ENCODE peak calls at places on chromosomes 12 and 14, in eight cellular contexts. D, T, F, M, V, O, K and J are unnamed samples.

GRCh38 chr14:45526715-45527549 is 273.9 kb upstream of the MIS18BP1 start:
- DNase-seq in D (no peak), T (peak), F (peak), M (no peak), V (no peak), O (peak), K (peak), J (peak)

GRCh38 chr12:89181271-89181920 is 170.9 kb downstream of the DUSP6 start:
- DNase-seq in D (peak), T (no peak), F (peak), M (peak), V (peak), O (no peak), K (no peak), J (peak)

GRCh38 chr12:79358716-79359341 is 331.9 kb downstream of the PAWR start:
- DNase-seq in D (no peak), T (no peak), F (peak), M (peak), V (peak), O (no peak), K (no peak), J (no peak)

GRCh38 chr14:32121536-32121935 is 44.4 kb downstream of the ARHGAP5 start:
- DNase-seq in D (no peak), T (no peak), F (no peak), M (no peak), V (no peak), O (no peak), K (no peak), J (no peak)

GRCh38 chr14:105141486-105142281 is 26.9 kb downstream of the JAG2 start:
- DNase-seq in D (no peak), T (no peak), F (no peak), M (no peak), V (no peak), O (no peak), K (no peak), J (no peak)

GRCh38 chr12:66282244-66282643 is 20.0 kb upstream of the HELB start:
- DNase-seq in D (no peak), T (no peak), F (no peak), M (no peak), V (no peak), O (no peak), K (no peak), J (no peak)

GRCh38 chr14:85079842-85080741 is 449.9 kb upstream of the FLRT2 start:
- DNase-seq in D (no peak), T (no peak), F (no peak), M (no peak), V (no peak), O (no peak), K (no peak), J (no peak)

GRCh38 chr12:53461059-53461458 is 9.2 kb downstream of the PCBP2 start:
- DNase-seq in D (no peak), T (no peak), F (no peak), M (no peak), V (no peak), O (no peak), K (no peak), J (no peak)

GRCh38 chr14:52596861-52597260 is 44.2 kb downstream of the GPR137C start:
- DNase-seq in D (no peak), T (no peak), F (peak), M (peak), V (no peak), O (no peak), K (no peak), J (no peak)

GRCh38 chr12:59973515-59973914 is 377.7 kb downstream of the SLC16A7 start:
- DNase-seq in D (peak), T (no peak), F (peak), M (peak), V (peak), O (peak), K (no peak), J (no peak)

GRCh38 chr12:117890137-117890536 is 78.7 kb downstream of the KSR2 start:
- DNase-seq in D (no peak), T (no peak), F (no peak), M (no peak), V (no peak), O (no peak), K (no peak), J (no peak)

GRCh38 chr12:98743362-98743953 is 98.4 kb downstream of the APAF1 start:
- DNase-seq in D (no peak), T (no peak), F (no peak), M (no peak), V (no peak), O (peak), K (peak), J (no peak)

GRCh38 chr12:21073129-21073528 is 57.9 kb upstream of the SLCO1B1 start:
- DNase-seq in D (no peak), T (no peak), F (no peak), M (peak), V (no peak), O (no peak), K (no peak), J (no peak)

GRCh38 chr14:61652526-61653262 is 42.6 kb upstream of the HIF1A start:
- DNase-seq in D (no peak), T (no peak), F (no peak), M (no peak), V (no peak), O (peak), K (no peak), J (no peak)

DNA sequence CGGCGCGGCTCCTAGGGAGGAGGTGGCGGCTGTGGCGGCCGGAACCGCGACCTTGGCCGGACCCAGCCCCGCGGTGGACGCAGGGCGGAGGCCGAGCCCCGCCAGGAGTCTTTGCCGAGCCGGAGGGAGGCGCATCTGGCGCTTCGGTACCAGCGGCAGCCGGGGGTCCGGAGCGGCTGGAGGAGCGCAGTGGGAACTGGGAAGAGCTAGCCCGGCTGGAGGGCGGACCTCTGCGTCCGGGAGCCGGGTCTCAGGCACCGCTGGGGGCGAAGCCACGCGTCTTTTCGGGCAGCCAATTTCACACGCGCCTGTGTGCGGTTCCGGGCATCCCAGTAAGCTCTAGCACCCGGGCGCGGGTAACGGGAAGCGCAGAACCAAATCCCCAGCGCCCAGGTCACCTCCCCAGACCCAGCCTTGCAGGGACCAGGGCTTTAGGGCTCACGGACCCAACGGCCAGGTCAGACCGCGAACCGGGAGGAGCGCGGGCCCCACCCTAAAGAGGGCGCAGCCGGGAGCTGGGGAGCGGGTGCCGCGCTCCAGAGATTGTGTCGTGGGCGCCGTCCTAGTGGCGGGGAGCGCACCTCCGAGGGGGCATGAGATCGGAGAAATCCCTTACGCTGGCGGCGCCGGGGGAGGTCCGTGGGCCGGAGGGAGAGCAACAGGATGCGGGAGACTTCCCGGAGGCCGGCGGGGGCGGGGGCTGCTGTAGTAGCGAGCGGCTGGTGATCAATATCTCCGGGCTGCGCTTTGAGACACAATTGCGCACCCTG is 89.4 kb downstream of the GALNT8 start:
- DNase-seq in D (no peak), T (no peak), F (no peak), M (peak), V (no peak), O (no peak), K (peak), J (no peak)
- TF ChIP-seq CTCF in D (no peak), T (no peak), F (no peak), M (no peak), V (no peak), O (no peak), K (no peak), J (no peak)

GRCh38 chr12:17016116-17016864 is 410.3 kb upstream of the LMO3 start:
- DNase-seq in D (no peak), T (no peak), F (peak), M (no peak), V (no peak), O (no peak), K (no peak), J (no peak)
- H3K4me3 ChIP-seq in D (no peak), T (no peak), F (no peak), M (no peak), V (no peak), O (no peak), K (no peak), J (no peak)

DNA sequence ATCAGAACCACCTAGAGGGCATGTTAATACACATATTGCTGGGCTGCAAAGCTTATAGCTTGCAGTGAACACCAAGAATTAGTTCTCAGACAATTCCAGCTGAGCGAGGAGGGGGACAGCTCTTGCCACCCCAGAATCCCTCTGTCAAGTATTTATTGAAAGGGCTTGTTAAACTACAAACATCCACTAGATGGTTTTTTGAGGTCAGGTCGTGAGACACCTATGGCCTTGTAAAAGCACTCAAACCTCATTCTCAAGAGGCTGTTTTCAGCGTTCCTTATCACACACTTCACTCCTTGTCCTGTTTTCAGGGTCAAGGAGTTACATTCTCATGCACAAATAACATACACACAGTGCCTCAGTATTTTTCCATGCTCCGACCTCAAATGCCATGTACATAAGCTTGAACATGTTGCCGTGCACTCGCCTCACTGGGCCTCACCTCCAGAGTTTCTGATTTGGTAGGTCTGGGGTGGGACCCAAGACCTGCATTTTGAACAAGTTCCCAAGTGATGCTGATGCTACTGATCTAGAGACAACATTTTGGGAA is 98.8 kb upstream of the PTPRR start:
- DNase-seq in D (no peak), T (no peak), F (no peak), M (no peak), V (no peak), O (no peak), K (no peak), J (no peak)
- TF ChIP-seq CTCF in D (no peak), T (no peak), F (no peak), M (no peak), V (no peak), O (no peak), K (no peak), J (no peak)

GRCh38 chr14:95256776-95257060 is 63.0 kb downstream of the CLMN start:
- DNase-seq in D (no peak), T (no peak), F (no peak), M (no peak), V (no peak), O (peak), K (no peak), J (no peak)

GRCh38 chr14:95254356-95254755 is 65.4 kb downstream of the CLMN start:
- DNase-seq in D (peak), T (no peak), F (no peak), M (no peak), V (no peak), O (no peak), K (no peak), J (no peak)

GRCh38 chr14:95256011-95256775 is 63.5 kb downstream of the CLMN start:
- DNase-seq in D (no peak), T (no peak), F (no peak), M (no peak), V (no peak), O (peak), K (no peak), J (peak)

GRCh38 chr14:95255013-95255412 is 64.7 kb downstream of the CLMN start:
- DNase-seq in D (no peak), T (no peak), F (no peak), M (no peak), V (no peak), O (no peak), K (no peak), J (no peak)

DNA sequence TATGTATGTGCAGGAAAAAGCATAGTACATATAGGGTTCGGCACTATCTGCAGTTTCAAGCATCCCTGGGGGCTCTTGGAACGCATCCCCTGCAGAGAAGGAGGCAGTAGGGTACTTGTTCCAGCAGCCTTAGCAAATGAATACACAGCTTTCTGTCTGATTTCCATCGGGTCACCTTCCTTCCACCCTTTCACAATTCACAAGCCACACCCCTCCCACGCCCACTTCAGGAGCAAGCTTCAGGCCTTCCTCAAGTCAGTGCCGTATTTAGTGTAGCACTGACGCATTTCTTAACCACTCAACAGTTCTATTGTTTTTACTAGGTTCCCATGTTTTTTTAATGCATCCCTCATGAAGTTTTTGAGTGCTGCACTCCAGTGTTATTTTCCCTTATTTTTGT is 64.2 kb downstream of the CLMN start:
- DNase-seq in D (peak), T (no peak), F (peak), M (peak), V (peak), O (peak), K (no peak), J (peak)
- H3K4me3 ChIP-seq in D (no peak), T (no peak), F (no peak), M (no peak), V (no peak), O (peak), K (no peak), J (peak)

DNA sequence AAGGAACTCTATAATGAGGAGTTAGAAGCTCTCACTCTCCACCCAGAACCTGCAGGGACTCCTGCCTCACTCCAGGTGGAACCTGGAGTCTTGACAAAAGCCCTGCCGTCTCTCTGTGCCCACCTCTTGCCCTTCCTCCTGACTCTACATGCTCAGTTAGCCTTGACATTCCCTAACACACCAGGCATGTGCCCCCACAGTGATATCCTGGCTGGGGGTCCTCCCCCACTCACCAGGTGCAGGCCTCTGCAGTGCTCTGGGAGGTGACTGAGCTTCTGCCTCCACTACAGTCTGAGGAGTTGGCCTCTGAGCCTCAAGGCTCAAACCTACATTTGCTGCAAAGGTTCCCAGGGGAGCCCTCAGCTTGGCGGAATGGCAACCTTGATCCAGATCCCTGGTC is 300.7 kb downstream of the ADGRD1 start:
- DNase-seq in D (no peak), T (no peak), F (no peak), M (no peak), V (no peak), O (no peak), K (no peak), J (no peak)
- TF ChIP-seq CTCF in D (no peak), T (no peak), F (no peak), M (no peak), V (no peak), O (no peak), K (no peak), J (no peak)

GRCh38 chr14:76922599-76922998 is 96.4 kb downstream of the LRRC74A start:
- DNase-seq in D (peak), T (no peak), F (no peak), M (peak), V (peak), O (peak), K (no peak), J (no peak)
- H3K4me3 ChIP-seq in D (no peak), T (no peak), F (no peak), M (no peak), V (no peak), O (no peak), K (no peak), J (no peak)

DNA sequence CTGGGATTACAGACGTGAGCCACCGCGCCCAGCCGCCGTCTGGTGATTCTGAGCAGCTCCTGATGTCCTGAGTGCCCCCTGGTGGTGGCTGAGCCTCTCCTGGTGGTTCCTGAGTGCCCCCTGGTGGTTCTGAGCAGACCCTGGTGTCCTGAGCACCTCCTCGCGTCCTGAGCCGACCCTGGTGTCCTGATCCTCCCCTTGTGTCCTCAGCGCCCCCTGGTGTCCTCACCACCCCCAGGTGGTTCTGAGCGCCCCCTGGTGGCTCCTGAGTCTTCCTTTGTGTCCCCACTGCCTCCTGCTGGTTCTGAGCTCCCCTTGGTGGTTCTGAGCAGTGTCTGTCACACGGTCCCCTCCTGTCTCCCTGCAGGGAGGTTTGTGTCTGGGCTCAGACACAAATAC is 1304.9 kb downstream of the TMEM121 start:
- DNase-seq in D (no peak), T (peak), F (no peak), M (no peak), V (no peak), O (peak), K (peak), J (no peak)
- TF ChIP-seq CTCF in D (peak), T (no peak), F (peak), M (no peak), V (peak), O (peak), K (peak), J (peak)

GRCh38 chr12:68376901-68377300 is 44.7 kb upstream of the MDM1 start:
- DNase-seq in D (no peak), T (no peak), F (no peak), M (no peak), V (no peak), O (no peak), K (no peak), J (no peak)

GRCh38 chr12:68370667-68371066 is 38.5 kb upstream of the MDM1 start:
- DNase-seq in D (no peak), T (no peak), F (no peak), M (no peak), V (no peak), O (no peak), K (no peak), J (no peak)

GRCh38 chr12:68375701-68376469 is 43.7 kb upstream of the MDM1 start:
- DNase-seq in D (peak), T (no peak), F (no peak), M (peak), V (peak), O (no peak), K (no peak), J (no peak)

GRCh38 chr12:68373836-68374314 is 41.7 kb upstream of the MDM1 start:
- DNase-seq in D (no peak), T (no peak), F (no peak), M (no peak), V (no peak), O (no peak), K (no peak), J (no peak)

DNA sequence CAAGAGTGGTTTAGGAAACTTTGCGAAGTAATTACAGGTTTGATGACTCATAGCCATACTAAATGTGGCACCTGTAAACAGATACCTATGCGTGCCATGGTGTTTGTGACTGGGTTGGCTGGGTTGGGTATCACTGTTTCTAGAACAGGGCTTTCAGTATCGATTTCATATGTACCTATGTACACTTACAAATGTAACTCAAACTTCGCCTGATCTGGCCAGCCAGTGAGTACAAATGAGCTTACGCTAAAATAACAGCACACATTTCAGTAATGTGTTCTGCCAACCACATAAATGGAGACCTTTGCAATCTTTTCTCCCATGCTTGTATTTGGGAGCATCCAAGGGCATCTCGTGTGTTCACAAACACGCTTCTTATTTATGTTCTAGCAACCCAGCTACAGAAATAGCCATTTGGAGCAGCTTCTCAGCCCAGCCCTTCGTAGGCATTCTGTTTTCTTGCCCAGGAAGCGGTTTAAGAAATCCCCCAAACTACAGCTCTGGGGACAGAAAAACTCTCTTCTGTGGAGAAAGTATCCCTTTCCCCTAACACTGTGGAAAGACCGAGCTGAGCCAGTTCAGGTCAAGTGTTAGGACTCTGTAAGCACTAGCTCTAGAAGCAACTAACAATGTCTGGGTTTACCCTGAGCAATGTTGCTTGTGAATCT is 42.3 kb upstream of the MDM1 start:
- DNase-seq in D (no peak), T (no peak), F (peak), M (no peak), V (no peak), O (no peak), K (no peak), J (no peak)
- H3K4me3 ChIP-seq in D (no peak), T (no peak), F (no peak), M (no peak), V (no peak), O (no peak), K (no peak), J (no peak)

DNA sequence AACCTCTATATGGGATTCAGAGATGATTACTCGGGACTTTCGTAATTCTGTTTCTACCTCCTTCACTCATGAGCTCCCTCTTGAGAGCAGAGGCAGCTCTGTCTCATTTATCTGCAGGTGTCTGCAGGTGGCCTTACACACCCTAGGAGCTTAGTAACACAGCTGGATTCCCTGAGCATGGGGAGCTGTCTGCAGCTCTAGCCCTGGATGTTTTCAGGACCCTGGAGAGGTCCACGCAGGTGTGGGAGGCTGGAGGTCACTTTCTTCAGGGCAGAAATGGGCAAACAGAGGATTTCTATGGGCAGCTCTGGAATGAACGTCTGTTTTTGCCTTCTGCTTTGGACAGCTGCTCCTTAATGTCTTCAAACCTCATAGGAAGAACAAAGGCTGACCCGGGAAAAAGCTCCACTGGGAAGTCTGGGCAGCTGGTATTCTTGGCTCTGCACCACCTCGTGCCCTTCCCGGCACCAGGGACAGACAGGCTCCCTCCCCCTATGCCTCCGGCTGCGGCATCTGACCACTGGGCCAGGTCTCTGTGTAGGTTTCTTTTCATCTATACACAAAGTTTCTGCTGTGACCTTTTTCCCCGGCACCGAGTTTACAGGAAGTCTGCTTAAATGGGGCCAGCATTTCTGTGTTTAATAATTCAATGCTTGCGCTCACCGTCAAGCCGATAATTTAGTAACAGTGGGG is 320.3 kb upstream of the SFSWAP start:
- DNase-seq in D (no peak), T (peak), F (no peak), M (no peak), V (no peak), O (no peak), K (no peak), J (no peak)
- TF ChIP-seq CTCF in D (no peak), T (no peak), F (no peak), M (no peak), V (no peak), O (no peak), K (no peak), J (no peak)